ENCODE peak calls at places on chromosomes 3 and 15, in six cellular contexts. R is endothelial cell of umbilical vein; Q is SK-N-SH; D is heart right ventricle; G is neuronal stem cell; Z is CD8-positive, alpha-beta memory T cell. J is an unnamed sample.

GRCh38 chr3:95759614-95760301 is 1054.6 kb upstream of the EPHA6 start:
- DNase-seq in Q (no peak), Z (no peak), R (no peak), D (no peak), G (no peak), J (no peak)

GRCh38 chr3:146101538-146101937 is 59.4 kb downstream of the PLOD2 start:
- DNase-seq in D (no peak), G (no peak), R (peak; percentile 40), Z (no peak), Q (no peak), J (no peak)

GRCh38 chr3:32897202-32897601 is 54.2 kb upstream of the CCR4 start:
- DNase-seq in Z (no peak), R (no peak), D (no peak), Q (no peak), G (no peak), J (no peak)

GRCh38 chr3:24227635-24228034 is 267.0 kb downstream of the THRB start:
- DNase-seq in D (no peak), G (no peak), R (no peak), Z (no peak), Q (no peak), J (no peak)

GRCh38 chr3:113508966-113509365 is 6.0 kb downstream of the SPICE1 start:
- DNase-seq in Q (no peak), R (no peak), D (no peak), Z (no peak), G (no peak), J (no peak)

GRCh38 chr15:87267798-87268197 is 988.7 kb downstream of the NTRK3 start:
- DNase-seq in D (no peak), Q (no peak), Z (no peak), G (no peak), R (no peak), J (no peak)

GRCh38 chr15:92637621-92638020 is 18.0 kb downstream of the FAM174B start:
- DNase-seq in G (no peak), Q (no peak), R (no peak), D (peak; percentile 38), Z (no peak), J (no peak)

GRCh38 chr15:68315035-68315434 is 37.5 kb downstream of the FEM1B start:
- DNase-seq in R (no peak), G (no peak), Q (peak; percentile 2), Z (no peak), D (no peak), J (no peak)

GRCh38 chr3:56775356-56775914 is 26.3 kb downstream of the ARHGEF3 start:
- DNase-seq in D (no peak), Z (no peak), G (no peak), Q (no peak), R (no peak), J (no peak)

GRCh38 chr3:53883008-53883407 is 1.1 kb upstream of the ACTR8 start:
- DNase-seq in G (no peak), D (no peak), Q (no peak), R (no peak), Z (no peak), J (no peak)

GRCh38 chr3:177351757-177352158 is 154.5 kb upstream of the TBL1XR1 start:
- DNase-seq in Z (no peak), G (no peak), Q (no peak), R (no peak), D (no peak), J (no peak)

GRCh38 chr15:51097553-51098330 is 3.0 kb upstream of the TNFAIP8L3 start:
- DNase-seq in D (no peak), G (no peak), Q (no peak), R (peak; percentile 97), Z (no peak), J (no peak)

GRCh38 chr15:80699981-80700380 is 4.9 kb downstream of the ABHD17C start:
- DNase-seq in G (no peak), Z (no peak), Q (no peak), R (no peak), D (no peak), J (no peak)
- H3K27me3 ChIP-seq in G (no peaks in the 10 kb centered on the region), Z (no peaks in the 10 kb centered on the region), Q (no peaks in the 10 kb centered on the region), R (no peaks in the 10 kb centered on the region), D (no peaks in the 10 kb centered on the region), J (no peaks in the 10 kb centered on the region)

GRCh38 chr3:124387008-124387407 is 343.2 kb upstream of the UMPS start:
- DNase-seq in R (peak; percentile 18), Z (no peak), G (no peak), D (no peak), Q (no peak), J (no peak)
- H3K4me3 ChIP-seq in R (no peak overlapping the region), Z (no peak overlapping the region), G (no peak overlapping the region), D (no peak overlapping the region), Q (no peak overlapping the region), J (no peak overlapping the region)

GRCh38 chr15:74628199-74628598 is 12.6 kb downstream of the CLK3 start:
- DNase-seq in D (no peak), R (no peak), Q (no peak), G (no peak), Z (no peak), J (no peak)
- H3K4me1 ChIP-seq in D (peaks cover 11% of the 10 kb centered on the region), R (no peaks in the 10 kb centered on the region), Q (no peaks in the 10 kb centered on the region), G (no peaks in the 10 kb centered on the region), Z (peaks cover 6% of the 10 kb centered on the region), J (no peaks in the 10 kb centered on the region)

GRCh38 chr3:71694358-71694999 is 30.7 kb downstream of the EIF4E3 start:
- DNase-seq in R (peak; percentile 66), D (no peak), Q (no peak), Z (no peak), G (no peak), J (no peak)
- H3K27me3 ChIP-seq in R (no peaks in the 10 kb centered on the region), D (no peaks in the 10 kb centered on the region), Q (no peaks in the 10 kb centered on the region), Z (no peaks in the 10 kb centered on the region), G (no peaks in the 10 kb centered on the region), J (no peaks in the 10 kb centered on the region)

GRCh38 chr15:85750319-85750806 is 44.4 kb downstream of the KLHL25 start:
- DNase-seq in G (no peak), Q (no peak), R (no peak), Z (no peak), D (peak; percentile 80), J (peak; percentile 51)
- H3K4me3 ChIP-seq in G (peak overlapping the region; percentile 35), Q (no peak overlapping the region), R (no peak overlapping the region), Z (no peak overlapping the region), D (no peak overlapping the region), J (no peak overlapping the region)

GRCh38 chr3:46283851-46284450 is 41.7 kb downstream of the CCR3 start:
- DNase-seq in R (no peak), G (no peak), D (no peak), Z (no peak), Q (no peak), J (no peak)

GRCh38 chr3:46282696-46283095 is 40.4 kb downstream of the CCR3 start:
- DNase-seq in R (no peak), Q (no peak), G (no peak), Z (no peak), D (no peak), J (no peak)

GRCh38 chr3:46286936-46287335 is 44.7 kb downstream of the CCR3 start:
- DNase-seq in G (no peak), D (no peak), Z (no peak), Q (no peak), R (no peak), J (no peak)

GRCh38 chr3:46284981-46285683 is 42.9 kb downstream of the CCR3 start:
- DNase-seq in R (no peak), Z (peak; percentile 31), G (no peak), D (no peak), Q (no peak), J (no peak)

DNA sequence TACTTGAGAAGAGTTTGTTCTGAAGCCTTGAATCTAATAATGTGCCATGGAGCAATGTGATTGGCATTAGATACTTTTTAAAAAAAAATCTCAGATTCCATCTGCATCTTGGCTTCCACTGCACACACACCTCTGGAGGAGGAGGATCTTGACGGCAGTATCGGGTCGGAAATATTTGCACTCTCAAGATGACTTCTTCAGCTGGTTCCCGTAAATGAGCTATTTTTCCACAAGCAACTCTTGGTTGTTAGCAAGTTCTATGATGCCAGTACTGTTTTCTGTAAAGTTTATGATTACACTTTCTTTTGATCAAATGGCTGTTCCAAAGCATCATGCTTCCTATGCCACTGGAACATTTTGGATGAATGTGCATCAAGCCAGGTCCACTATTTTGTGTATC is 43.7 kb downstream of the CCR3 start:
- DNase-seq in G (no peak), R (no peak), Q (no peak), D (no peak), Z (no peak), J (no peak)
- H3K4me1 ChIP-seq in G (no peaks in the 10 kb centered on the region), R (no peaks in the 10 kb centered on the region), Q (no peaks in the 10 kb centered on the region), D (no peaks in the 10 kb centered on the region), Z (peaks cover 66% of the 10 kb centered on the region), J (no peaks in the 10 kb centered on the region)

GRCh38 chr3:12413721-12414255 is 70.5 kb upstream of the TSEN2 start:
- DNase-seq in R (peak; percentile 16), Z (no peak), Q (no peak), G (no peak), D (no peak), J (no peak)
- H3K27me3 ChIP-seq in R (no peaks in the 10 kb centered on the region), Z (no peaks in the 10 kb centered on the region), Q (no peaks in the 10 kb centered on the region), G (no peaks in the 10 kb centered on the region), D (no peaks in the 10 kb centered on the region), J (no peaks in the 10 kb centered on the region)

DNA sequence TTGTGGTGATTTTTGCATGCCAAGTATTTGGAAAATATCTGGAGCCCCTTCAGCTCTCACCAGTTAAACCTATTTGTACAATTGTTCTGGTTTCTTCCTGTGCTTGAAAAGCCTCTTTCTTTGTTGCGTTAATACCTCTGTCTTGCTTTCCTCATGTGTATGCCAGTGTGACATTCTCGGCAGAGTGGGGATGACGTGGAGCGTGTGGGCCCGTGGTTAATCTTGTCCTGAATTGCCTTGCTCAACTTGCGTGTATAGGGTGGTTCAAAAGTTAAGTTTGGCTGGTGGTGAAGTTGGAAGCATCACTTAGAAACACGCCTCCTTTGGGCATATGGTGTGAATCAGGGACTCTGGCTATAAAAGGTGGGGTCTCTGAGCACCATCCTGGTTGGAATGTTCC is 67.1 kb downstream of the IGF1R start:
- DNase-seq in Z (no peak), G (no peak), D (no peak), Q (no peak), R (no peak), J (no peak)
- H3K4me3 ChIP-seq in Z (peak overlapping the region; percentile 27), G (no peak overlapping the region), D (no peak overlapping the region), Q (no peak overlapping the region), R (no peak overlapping the region), J (no peak overlapping the region)

DNA sequence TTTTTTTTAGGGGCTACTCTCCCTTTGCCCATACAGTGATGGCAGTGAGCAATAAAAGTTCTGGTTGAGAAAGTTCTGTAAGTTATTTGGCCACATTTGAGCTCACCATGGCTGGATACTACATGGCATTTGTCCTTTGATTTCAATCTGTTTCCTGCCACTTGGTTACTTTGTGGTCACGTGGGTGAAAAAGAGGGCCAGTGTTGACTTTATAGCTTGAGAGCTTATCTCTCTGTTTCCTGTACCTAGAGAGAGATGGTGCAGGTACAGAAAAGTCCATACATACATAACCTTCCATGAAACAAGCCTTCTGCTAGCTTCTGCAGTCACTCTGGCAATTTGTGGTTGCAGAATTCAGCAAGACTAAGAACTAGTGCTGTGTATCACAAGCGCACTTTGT is 23.4 kb upstream of the MECOM start:
- DNase-seq in G (no peak), R (no peak), D (no peak), Z (no peak), Q (no peak), J (no peak)
- H3K4me1 ChIP-seq in G (no peaks in the 10 kb centered on the region), R (no peaks in the 10 kb centered on the region), D (no peaks in the 10 kb centered on the region), Z (no peaks in the 10 kb centered on the region), Q (no peaks in the 10 kb centered on the region), J (no peaks in the 10 kb centered on the region)

GRCh38 chr15:42012937-42013482 is 7.8 kb downstream of the PLA2G4E start:
- DNase-seq in G (no peak), Z (no peak), R (no peak), D (no peak), Q (no peak), J (no peak)
- H3K27me3 ChIP-seq in G (no peaks in the 10 kb centered on the region), Z (no peaks in the 10 kb centered on the region), R (peaks cover 2% of the 10 kb centered on the region), D (no peaks in the 10 kb centered on the region), Q (peaks cover 9% of the 10 kb centered on the region), J (no peaks in the 10 kb centered on the region)

J was measured in adrenal gland.